ENCODE peak calls at places on chromosomes 12 and 14, in five cellular contexts. A is heart right ventricle, C is neural progenitor cell, P is A673, L is stomach. O is an unnamed sample.

GRCh38 chr12:117192057-117192456 is 1.8 kb upstream of the FBXO21 start:
- DNase-seq in A (no peak), C (no peak), P (peak), L (peak), O (no peak)

GRCh38 chr12:121974026-121974985 is 47.4 kb upstream of the BCL7A start:
- DNase-seq in A (no peak), C (no peak), P (no peak), L (no peak), O (no peak)

GRCh38 chr14:82720931-82721330 is 1187.3 kb upstream of the SEL1L start:
- DNase-seq in A (no peak), C (peak), P (no peak), L (no peak), O (no peak)

GRCh38 chr14:54207991-54208520 is 188.8 kb upstream of the CDKN3 start:
- DNase-seq in A (no peak), C (no peak), P (no peak), L (no peak), O (no peak)

GRCh38 chr14:96502621-96503251 is 554 bp downstream of the PAPOLA start:
- DNase-seq in A (peak), C (peak), P (peak), L (peak), O (peak)

GRCh38 chr12:107843351-107844311 is 69.1 kb downstream of the ASCL4 start:
- DNase-seq in A (no peak), C (peak), P (no peak), L (no peak), O (no peak)

GRCh38 chr14:22886500-22887259 is 3.7 kb downstream of the REM2 start:
- DNase-seq in A (peak), C (peak), P (peak), L (peak), O (no peak)

GRCh38 chr14:88614218-88614907 is 51.5 kb downstream of the ZC3H14 start:
- DNase-seq in A (no peak), C (no peak), P (peak), L (no peak), O (peak)

GRCh38 chr12:106767954-106768501 is 6.5 kb upstream of the RIC8B start:
- DNase-seq in A (no peak), C (peak), P (peak), L (no peak), O (no peak)

GRCh38 chr14:27506272-27506671 is 908.4 kb upstream of the NOVA1 start:
- DNase-seq in A (no peak), C (no peak), P (no peak), L (no peak), O (no peak)

GRCh38 chr12:115752151-115752550 is 525.3 kb downstream of the MED13L start:
- DNase-seq in A (no peak), C (no peak), P (no peak), L (no peak), O (no peak)

GRCh38 chr14:51908086-51908485 is 47.7 kb downstream of the GNG2 start:
- DNase-seq in A (no peak), C (no peak), P (no peak), L (no peak), O (peak)

GRCh38 chr12:65631621-65632111 is 192.6 kb upstream of the HMGA2 start:
- DNase-seq in A (no peak), C (no peak), P (peak), L (no peak), O (peak)

GRCh38 chr14:54486685-54487084 is 2.1 kb downstream of the GMFB start:
- DNase-seq in A (no peak), C (no peak), P (no peak), L (no peak), O (no peak)

GRCh38 chr12:96208346-96208745 is 14.2 kb downstream of the ELK3 start:
- DNase-seq in A (no peak), C (no peak), P (no peak), L (no peak), O (peak)

GRCh38 chr12:3214508-3215365 is 137.6 kb downstream of the TSPAN9 start:
- DNase-seq in A (no peak), C (peak), P (no peak), L (no peak), O (no peak)

GRCh38 chr12:116202940-116203339 is 74.6 kb downstream of the MED13L start:
- DNase-seq in A (no peak), C (no peak), P (no peak), L (no peak), O (peak)

GRCh38 chr12:64452559-64453329 is 824 bp downstream of the TBK1 start:
- DNase-seq in A (no peak), C (no peak), P (peak), L (peak), O (peak)

GRCh38 chr14:52043690-52044089 is 25.2 kb downstream of the NID2 start:
- DNase-seq in A (no peak), C (peak), P (no peak), L (peak), O (no peak)

GRCh38 chr12:89350661-89351488 is 1.4 kb downstream of the DUSP6 start:
- DNase-seq in A (peak), C (peak), P (peak), L (no peak), O (no peak)

GRCh38 chr12:19833775-19834501 is 394.6 kb downstream of the AEBP2 start:
- DNase-seq in A (no peak), C (no peak), P (peak), L (no peak), O (no peak)

GRCh38 chr14:75981426-75981825 is 369 bp downstream of the TGFB3 start:
- DNase-seq in A (no peak), C (peak), P (peak), L (no peak), O (no peak)

GRCh38 chr14:89504602-89505320 is 87.7 kb upstream of the FOXN3 start:
- DNase-seq in A (no peak), C (no peak), P (no peak), L (no peak), O (peak)

GRCh38 chr12:25960176-25960575 is 1.7 kb downstream of the RASSF8 start:
- DNase-seq in A (no peak), C (peak), P (peak), L (no peak), O (peak)

GRCh38 chr12:54052745-54053624 is 650 bp upstream of the HOXC4 start:
- DNase-seq in A (no peak), C (no peak), P (peak), L (no peak), O (no peak)

GRCh38 chr14:52351191-52351560 is 37.1 kb downstream of the PTGER2 start:
- DNase-seq in A (no peak), C (no peak), P (no peak), L (no peak), O (peak)

GRCh38 chr14:106141242-106142220 is 615.1 kb downstream of the TMEM121 start:
- DNase-seq in A (no peak), C (no peak), P (peak), L (no peak), O (no peak)

GRCh38 chr12:124566181-124567034 is 1.0 kb downstream of the NCOR2 start:
- DNase-seq in A (peak), C (peak), P (peak), L (peak), O (peak)

GRCh38 chr12:115000038-115000437 is 316.1 kb upstream of the TBX3 start:
- DNase-seq in A (no peak), C (no peak), P (no peak), L (no peak), O (peak)

GRCh38 chr12:89468648-89469326 is 55.8 kb downstream of the GALNT4 start:
- DNase-seq in A (no peak), C (no peak), P (no peak), L (no peak), O (no peak)

DNA sequence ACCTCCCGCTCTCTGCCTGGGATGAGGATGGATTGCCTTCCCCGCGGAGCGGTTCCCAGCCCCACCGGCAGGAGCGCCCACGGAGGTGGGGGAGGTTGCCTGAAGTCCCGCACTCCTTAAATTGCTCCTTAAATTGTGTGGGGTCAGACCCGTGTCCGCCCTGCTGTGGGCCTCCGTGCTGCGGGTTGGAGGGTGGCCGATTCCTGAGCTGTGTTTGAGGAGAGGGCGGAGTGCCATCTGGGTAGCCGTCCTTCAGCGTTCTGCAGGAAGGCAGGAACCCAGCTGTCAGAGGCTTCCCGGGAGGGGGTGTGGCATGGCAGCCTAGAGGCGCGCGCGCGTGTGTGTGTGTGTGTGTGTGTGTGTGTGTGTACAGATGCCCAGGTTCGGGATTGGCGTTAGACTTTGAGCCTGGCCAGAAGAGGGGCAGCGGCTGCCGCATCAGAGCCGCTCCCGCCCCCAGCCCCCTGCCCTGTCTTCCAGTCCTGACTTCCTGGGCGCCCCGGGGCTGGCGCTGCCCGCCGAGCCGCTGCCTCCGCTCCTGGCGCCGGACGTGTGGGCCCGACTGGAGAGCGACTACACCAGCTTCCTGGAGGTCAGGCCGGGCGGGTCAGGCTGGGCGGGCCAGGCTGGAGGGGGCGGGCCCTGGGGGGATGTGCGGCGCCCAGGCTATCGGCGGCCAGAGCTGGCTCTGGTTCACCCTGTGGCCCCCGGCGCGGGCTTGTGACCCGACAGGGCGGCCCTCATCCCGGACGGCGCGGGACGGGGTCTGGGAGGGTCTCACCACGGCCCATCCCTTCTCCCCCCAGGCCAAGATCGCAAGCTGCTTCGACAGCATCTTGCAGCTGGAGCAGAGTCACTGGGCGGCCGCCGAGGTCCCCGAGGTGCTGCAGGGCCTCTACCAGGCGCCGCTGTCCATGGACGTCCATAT is 9.2 kb downstream of the EXOC3L4 start:
- DNase-seq in A (peak), C (no peak), P (peak), L (peak), O (peak)
- TF ChIP-seq CTCF in A (no peak), C (no peak), P (peak), L (no peak), O (peak)

GRCh38 chr12:22231836-22232235 is 102.7 kb downstream of the ST8SIA1 start:
- DNase-seq in A (no peak), C (peak), P (no peak), L (no peak), O (no peak)
- TF ChIP-seq CTCF in A (no peak), C (peak), P (no peak), L (no peak), O (no peak)

DNA sequence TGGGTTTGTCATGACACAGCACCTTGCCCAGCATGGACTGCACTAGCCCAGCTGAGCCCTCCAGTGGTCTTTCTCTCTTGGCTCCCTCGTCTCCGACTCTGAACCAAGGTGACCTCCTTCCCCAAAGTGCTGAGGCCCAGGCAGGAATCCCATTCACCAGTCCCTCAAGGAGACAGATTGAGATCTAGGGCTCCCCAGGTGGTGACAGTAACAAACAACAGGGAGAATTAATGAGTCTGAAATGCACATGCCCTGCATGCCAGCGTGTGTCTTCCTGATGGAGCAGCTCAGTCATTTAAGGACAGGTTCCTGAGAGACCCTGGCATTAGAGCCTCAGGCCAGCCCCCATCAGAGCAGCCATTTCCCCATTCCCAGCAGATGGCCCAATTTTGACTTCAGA is 51.4 kb upstream of the OAS1 start:
- DNase-seq in A (no peak), C (peak), P (peak), L (no peak), O (no peak)
- TF ChIP-seq CTCF in A (no peak), C (peak), P (peak), L (no peak), O (no peak)

DNA sequence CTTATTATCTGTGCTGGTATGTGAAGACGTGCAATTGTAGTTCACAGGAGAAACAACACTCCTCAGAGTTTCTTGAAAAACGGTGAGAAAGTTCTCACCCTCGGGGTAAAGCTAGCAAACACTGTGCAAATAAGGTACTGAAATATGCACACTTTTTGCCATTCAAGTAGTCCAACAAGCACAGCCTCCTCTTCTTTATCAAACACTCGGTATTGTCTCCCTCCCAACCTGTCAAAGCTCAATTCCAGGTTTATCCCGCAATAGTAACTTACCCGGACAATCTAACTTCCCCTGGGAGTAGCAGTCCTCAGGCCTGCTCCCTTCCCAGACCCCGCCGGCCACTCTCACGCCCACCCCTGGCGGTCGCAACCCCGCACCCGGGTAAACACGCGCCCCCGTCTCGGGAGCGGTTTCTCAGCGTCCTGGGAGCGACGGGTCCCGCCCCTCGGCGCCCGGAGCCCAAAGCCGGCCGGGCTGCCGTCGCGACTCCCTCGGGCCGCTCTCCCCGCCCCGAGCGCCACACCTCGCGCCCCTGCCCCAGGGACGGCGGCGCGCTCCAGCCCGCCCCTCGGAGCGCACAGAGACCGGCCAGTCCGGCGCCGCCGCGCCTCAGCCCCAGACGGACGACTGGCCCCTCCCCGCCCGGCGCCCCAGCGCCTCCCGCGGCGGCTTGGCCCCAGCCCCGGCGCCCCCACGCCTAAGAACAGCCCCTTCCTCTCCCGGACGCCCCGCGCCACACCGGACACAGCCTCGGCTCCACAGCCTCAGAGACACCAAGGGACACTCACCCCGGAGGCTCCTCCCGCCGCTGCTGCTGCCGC is 594 bp downstream of the BTBD7 start:
- DNase-seq in A (peak), C (peak), P (peak), L (peak), O (peak)
- TF ChIP-seq CTCF in A (peak), C (no peak), P (no peak), L (no peak), O (no peak)

GRCh38 chr12:52404951-52405350 is 1.2 kb downstream of the KRT82 start:
- DNase-seq in A (no peak), C (no peak), P (no peak), L (no peak), O (no peak)
- TF ChIP-seq CTCF in A (no peak), C (no peak), P (peak), L (no peak), O (peak)

GRCh38 chr12:111274820-111275219 is 94.1 kb downstream of the PHETA1 start:
- DNase-seq in A (no peak), C (peak), P (peak), L (no peak), O (no peak)
- TF ChIP-seq CTCF in A (peak), C (peak), P (peak), L (no peak), O (peak)

GRCh38 chr12:13452955-13453570 is 256.5 kb downstream of the EMP1 start:
- DNase-seq in A (no peak), C (no peak), P (no peak), L (no peak), O (no peak)
- TF ChIP-seq CTCF in A (no peak), C (no peak), P (no peak), L (no peak), O (no peak)

GRCh38 chr12:104986022-104986941 is at the start of gene NOPCHAP1:
- DNase-seq in A (peak), C (peak), P (peak), L (peak), O (peak)
- TF ChIP-seq CTCF in A (no peak), C (no peak), P (no peak), L (no peak), O (no peak)

O was measured in HFFc6.